ENCODE peak calls at places on chromosomes 7 and 10, in nine cellular contexts. M is lower leg skin, P is left ventricle myocardium inferior, W is nephron progenitor cell, U is cardiac fibroblast, X is cardiac muscle cell, C is brain microvascular endothelial cell, V is GM23338, S is neural progenitor cell. D is an unnamed sample.

GRCh38 chr7:135501402-135501801 is 8.5 kb downstream of the CNOT4 start:
- DNase-seq in M (no peak), P (no peak), W (no peak), U (no peak), X (no peak), C (no peak), V (no peak), S (no peak), D (no peak)

GRCh38 chr7:214410-215212 is 22.2 kb downstream of the FAM20C start:
- DNase-seq in M (no peak), P (no peak), W (no peak), U (no peak), X (no peak), C (peak; percentile 48), V (no peak), S (no peak), D (no peak)

GRCh38 chr10:42638821-42639270 is 476 bp upstream of the ZNF33B start:
- DNase-seq in M (no peak), P (no peak), W (no peak), U (no peak), X (no peak), C (no peak), V (no peak), S (no peak), D (no peak)

GRCh38 chr10:91551856-91552255 is 81.0 kb downstream of the PPP1R3C start:
- DNase-seq in M (no peak), P (peak; percentile 37), W (peak; percentile 62), U (peak; percentile 87), X (peak; percentile 84), C (peak; percentile 65), V (peak; percentile 92), S (peak; percentile 86), D (peak; percentile 55)

GRCh38 chr10:101816913-101817541 is 1.2 kb downstream of the OGA start:
- DNase-seq in M (no peak), P (no peak), W (no peak), U (no peak), X (peak; percentile 68), C (no peak), V (no peak), S (no peak), D (no peak)

GRCh38 chr10:81866753-81867152 is 8.2 kb upstream of the NRG3 start:
- DNase-seq in M (no peak), P (no peak), W (no peak), U (peak; percentile 32), X (no peak), C (peak; percentile 84), V (no peak), S (no peak), D (no peak)

GRCh38 chr7:25707733-25708132 is 444.3 kb upstream of the NFE2L3 start:
- DNase-seq in M (no peak), P (no peak), W (no peak), U (peak; percentile 8), X (no peak), C (peak; percentile 63), V (no peak), S (no peak), D (no peak)

GRCh38 chr10:9024210-9024609 is 969.7 kb downstream of the GATA3 start:
- DNase-seq in M (no peak), P (no peak), W (no peak), U (no peak), X (no peak), C (no peak), V (no peak), S (no peak), D (no peak)

GRCh38 chr10:78814430-78814806 is 254.3 kb upstream of the ZMIZ1 start:
- DNase-seq in M (no peak), P (no peak), W (no peak), U (no peak), X (no peak), C (no peak), V (no peak), S (no peak), D (no peak)

GRCh38 chr7:5495581-5496375 is 72.1 kb upstream of the TNRC18 start:
- DNase-seq in M (peak; percentile 40), P (peak; percentile 85), W (no peak), U (no peak), X (no peak), C (no peak), V (no peak), S (no peak), D (no peak)

GRCh38 chr10:69384320-69384719 is 32.4 kb downstream of the TACR2 start:
- DNase-seq in M (no peak), P (no peak), W (no peak), U (no peak), X (no peak), C (no peak), V (no peak), S (no peak), D (no peak)

GRCh38 chr7:27199820-27200760 is at the start of gene HOXA13:
- DNase-seq in M (no peak), P (no peak), W (peak; percentile 83), U (no peak), X (peak; percentile 67), C (no peak), V (peak; percentile 61), S (peak; percentile 75), D (peak; percentile 64)

GRCh38 chr7:79471283-79471682 is 17.8 kb upstream of the MAGI2 start:
- DNase-seq in M (no peak), P (no peak), W (no peak), U (no peak), X (no peak), C (peak; percentile 7), V (no peak), S (no peak), D (no peak)

GRCh38 chr10:130045091-130045652 is 65.5 kb downstream of the C10orf143 start:
- DNase-seq in M (no peak), P (no peak), W (peak; percentile 23), U (peak; percentile 5), X (peak; percentile 26), C (no peak), V (peak; percentile 80), S (peak; percentile 63), D (no peak)

GRCh38 chr10:123097039-123097438 is 38.7 kb upstream of the HMX3 start:
- DNase-seq in M (no peak), P (no peak), W (no peak), U (no peak), X (no peak), C (no peak), V (no peak), S (no peak), D (no peak)

GRCh38 chr10:123100030-123100762 is 35.6 kb upstream of the HMX3 start:
- DNase-seq in M (no peak), P (no peak), W (no peak), U (no peak), X (no peak), C (no peak), V (peak; percentile 15), S (no peak), D (no peak)

GRCh38 chr10:123101844-123102243 is 33.9 kb upstream of the HMX3 start:
- DNase-seq in M (no peak), P (no peak), W (no peak), U (no peak), X (no peak), C (no peak), V (no peak), S (no peak), D (no peak)

GRCh38 chr10:123093489-123093888 is 42.3 kb upstream of the HMX3 start:
- DNase-seq in M (no peak), P (no peak), W (no peak), U (no peak), X (peak; percentile 40), C (no peak), V (no peak), S (peak; percentile 21), D (no peak)

GRCh38 chr10:123096452-123096851 is 39.3 kb upstream of the HMX3 start:
- DNase-seq in M (no peak), P (no peak), W (no peak), U (no peak), X (no peak), C (no peak), V (no peak), S (no peak), D (no peak)
- TF ChIP-seq CTCF in M (no peak), P (peak; percentile 16), W (no peak), U (no peak), X (no peak), C (no peak), V (no peak), S (no peak), D (no peak)

DNA sequence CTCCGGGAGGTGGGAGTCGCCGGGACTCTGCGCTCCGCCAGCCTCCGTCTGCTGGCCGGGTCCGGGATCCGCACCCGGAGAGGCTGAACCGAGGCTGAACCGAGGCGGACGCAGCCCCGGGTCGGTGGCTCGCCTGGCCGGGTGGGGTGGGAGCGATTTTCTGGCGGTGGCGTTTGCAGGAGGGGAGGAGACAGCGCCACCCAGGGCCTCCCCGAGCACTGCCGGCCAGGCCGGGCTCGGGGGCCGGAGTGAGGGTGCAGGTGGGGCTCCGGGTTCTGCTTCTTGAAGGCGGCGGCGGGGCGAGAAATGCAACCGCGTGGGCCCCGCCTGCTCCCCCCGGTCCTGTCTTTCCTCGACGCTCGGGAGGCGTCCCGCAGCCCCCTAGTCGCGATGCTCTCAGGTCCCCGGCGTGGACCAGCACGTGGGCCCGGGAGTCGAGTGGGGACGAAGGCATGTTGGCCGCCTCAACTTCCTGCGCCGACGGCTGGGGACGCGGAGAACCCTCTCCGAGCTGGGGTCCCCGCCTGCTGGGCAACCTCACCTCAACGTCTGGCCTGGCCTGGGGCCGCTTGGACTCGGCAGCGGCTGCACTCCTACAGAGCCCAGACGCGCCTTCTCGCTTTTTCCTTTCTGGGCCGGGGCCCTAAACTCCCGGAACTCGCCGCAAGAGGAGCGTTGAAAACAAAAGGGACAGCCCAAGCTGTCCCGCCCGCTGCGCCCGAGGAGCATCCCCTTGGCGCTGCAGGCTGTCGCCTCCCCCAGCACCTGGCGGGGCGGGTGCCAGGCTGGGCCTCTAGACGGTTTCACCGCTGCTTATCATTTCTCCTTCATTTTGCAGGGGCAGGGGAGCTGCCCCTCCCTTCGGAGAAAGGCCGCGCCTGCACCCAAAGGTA is 25.2 kb upstream of the VAX1 start:
- DNase-seq in M (no peak), P (no peak), W (peak; percentile 64), U (no peak), X (peak; percentile 51), C (no peak), V (peak; percentile 81), S (peak; percentile 89), D (peak; percentile 74)
- TF ChIP-seq CTCF in M (no peak), P (no peak), W (peak; percentile 22), U (no peak), X (no peak), C (peak; percentile 6), V (peak; percentile 41), S (peak; percentile 68), D (peak; percentile 35)

GRCh38 chr7:118109607-118110006 is 74.4 kb upstream of the LSM8 start:
- DNase-seq in M (no peak), P (no peak), W (no peak), U (no peak), X (no peak), C (no peak), V (no peak), S (no peak), D (no peak)

GRCh38 chr7:118110178-118110577 is 73.8 kb upstream of the LSM8 start:
- DNase-seq in M (no peak), P (no peak), W (no peak), U (no peak), X (no peak), C (no peak), V (no peak), S (no peak), D (no peak)

GRCh38 chr7:118104812-118105441 is 79.0 kb upstream of the LSM8 start:
- DNase-seq in M (no peak), P (no peak), W (no peak), U (peak; percentile 18), X (peak; percentile 27), C (no peak), V (peak; percentile 31), S (no peak), D (no peak)
- TF ChIP-seq CTCF in M (no peak), P (peak; percentile 64), W (peak; percentile 57), U (peak; percentile 36), X (peak; percentile 35), C (peak; percentile 28), V (peak; percentile 65), S (peak; percentile 63), D (no peak)

GRCh38 chr10:124742418-124743187 is 1.6 kb downstream of the FAM53B start:
- DNase-seq in M (no peak), P (no peak), W (peak; percentile 38), U (peak; percentile 52), X (peak; percentile 50), C (peak; percentile 24), V (peak; percentile 69), S (peak; percentile 80), D (peak; percentile 60)
- TF ChIP-seq CTCF in M (no peak), P (peak; percentile 29), W (no peak), U (peak; percentile 41), X (peak; percentile 38), C (peak; percentile 62), V (peak; percentile 26), S (peak; percentile 44), D (peak; percentile 28)